ENCODE peak calls at places on chromosome 22, in ten cellular contexts. P is cardiac fibroblast, D is epithelial cell of esophagus, E is mesothelial cell of epicardium, Q is GM13977, C is IMR-90, L is psoas muscle, M is neural crest cell, B is AG09319, A is brain microvascular endothelial cell. W is an unnamed sample.

GRCh38 chr22:22045576-22046335 is 63.2 kb upstream of the TOP3B start:
- DNase-seq in B (no peak), L (no peak), A (no peak), P (no peak), Q (no peak), C (no peak), E (no peak), M (no peak), D (no peak), W (no peak)

GRCh38 chr22:46029036-46029435 is 52.1 kb upstream of the WNT7B start:
- DNase-seq in D (no peak), E (no peak), L (no peak), A (no peak), M (no peak), P (no peak), B (no peak), Q (no peak), C (no peak), W (no peak)

GRCh38 chr22:17479129-17479528 is 84.2 kb upstream of the SLC25A18 start:
- DNase-seq in C (no peak), E (no peak), M (no peak), Q (no peak), L (no peak), B (no peak), A (no peak), P (no peak), D (peak), W (no peak)

GRCh38 chr22:25406510-25407210 is 157.8 kb upstream of the GRK3 start:
- DNase-seq in A (no peak), Q (peak), C (no peak), E (no peak), D (no peak), M (no peak), P (no peak), B (no peak), L (no peak), W (no peak)

GRCh38 chr22:28139993-28140392 is 220.9 kb upstream of the PITPNB start:
- DNase-seq in Q (no peak), D (peak), C (peak), A (peak), M (no peak), B (peak), E (no peak), P (peak), L (no peak), W (no peak)

GRCh38 chr22:37018815-37019308 is 385 bp downstream of the TST start:
- DNase-seq in E (peak), L (peak), D (peak), M (peak), B (no peak), P (peak), A (peak), Q (no peak), C (peak), W (no peak)

GRCh38 chr22:46910624-46911023 is 148.2 kb downstream of the TBC1D22A start:
- DNase-seq in M (no peak), A (no peak), B (no peak), D (no peak), C (no peak), L (no peak), P (no peak), E (no peak), Q (no peak), W (no peak)

GRCh38 chr22:22721681-22722309 is 77.4 kb downstream of the GGTLC2 start:
- DNase-seq in P (peak), M (no peak), E (no peak), D (peak), C (peak), Q (no peak), L (no peak), A (peak), B (no peak), W (peak)

GRCh38 chr22:46122511-46122971 is 27.8 kb upstream of the PPARA start:
- DNase-seq in B (no peak), P (peak), L (peak), E (peak), C (peak), M (peak), A (peak), Q (peak), D (peak), W (peak)

GRCh38 chr22:47695176-47695575 is 932.7 kb downstream of the TBC1D22A start:
- DNase-seq in A (no peak), D (no peak), Q (peak), E (no peak), P (no peak), C (no peak), M (no peak), B (no peak), L (no peak), W (no peak)

GRCh38 chr22:24205438-24206189 is 24.3 kb downstream of the SUSD2 start:
- DNase-seq in L (no peak), A (no peak), C (no peak), B (no peak), P (no peak), E (no peak), M (no peak), D (no peak), Q (no peak), W (no peak)

GRCh38 chr22:36938028-36938425 is 24.6 kb downstream of the CSF2RB start:
- DNase-seq in C (no peak), L (no peak), B (no peak), M (no peak), A (no peak), Q (no peak), D (no peak), P (no peak), E (no peak), W (no peak)

GRCh38 chr22:35208003-35208402 is 49.3 kb upstream of the HMGXB4 start:
- DNase-seq in Q (no peak), B (no peak), D (no peak), E (no peak), M (no peak), C (no peak), P (no peak), A (no peak), L (no peak), W (no peak)

GRCh38 chr22:17283423-17283822 is 64.2 kb upstream of the ADA2 start:
- DNase-seq in B (no peak), C (no peak), A (no peak), L (no peak), M (no peak), D (no peak), P (no peak), E (no peak), Q (no peak), W (peak)

GRCh38 chr22:46892866-46893265 is 130.4 kb downstream of the TBC1D22A start:
- DNase-seq in L (no peak), E (no peak), Q (no peak), M (no peak), A (no peak), P (no peak), B (no peak), D (no peak), C (no peak), W (no peak)

GRCh38 chr22:26631282-26631681 is 9.5 kb downstream of the CRYBA4 start:
- DNase-seq in D (no peak), M (no peak), L (no peak), P (no peak), C (no peak), E (no peak), A (no peak), B (no peak), Q (no peak), W (no peak)

GRCh38 chr22:40462195-40462988 is 92.0 kb downstream of the SGSM3 start:
- DNase-seq in E (no peak), L (no peak), A (no peak), M (no peak), P (no peak), C (no peak), Q (no peak), B (no peak), D (no peak), W (no peak)

GRCh38 chr22:46079093-46079860 is 71.0 kb upstream of the PPARA start:
- DNase-seq in L (peak), E (peak), M (no peak), A (no peak), B (no peak), D (no peak), C (no peak), P (no peak), Q (no peak), W (no peak)

GRCh38 chr22:41551882-41552582 is 7.8 kb upstream of the POLR3H start:
- DNase-seq in M (no peak), P (no peak), B (no peak), L (no peak), E (no peak), D (no peak), Q (no peak), A (no peak), C (no peak), W (no peak)

GRCh38 chr22:47127441-47127871 is 365.0 kb downstream of the TBC1D22A start:
- DNase-seq in B (no peak), E (no peak), C (no peak), M (no peak), P (no peak), D (no peak), A (no peak), Q (no peak), L (no peak), W (peak)

GRCh38 chr22:29060931-29061330 is 700 bp downstream of the C22orf31 start:
- DNase-seq in P (no peak), D (no peak), M (no peak), E (no peak), A (no peak), C (no peak), B (no peak), L (no peak), Q (no peak), W (no peak)

GRCh38 chr22:36467946-36468345 is 13.5 kb downstream of the TXN2 start:
- DNase-seq in A (peak), L (peak), D (peak), P (peak), B (peak), E (no peak), C (peak), M (no peak), Q (no peak), W (peak)

GRCh38 chr22:20859615-20860014 is 808 bp downstream of the SNAP29 start:
- DNase-seq in P (no peak), D (no peak), E (no peak), A (no peak), M (no peak), Q (no peak), C (no peak), L (no peak), B (no peak), W (no peak)

GRCh38 chr22:20857247-20857643 is 1.4 kb downstream of the PI4KA start:
- DNase-seq in P (no peak), B (no peak), E (no peak), Q (no peak), C (no peak), M (no peak), D (no peak), A (no peak), L (no peak), W (no peak)

GRCh38 chr22:20857838-20858614 is 585 bp downstream of the PI4KA start:
- DNase-seq in D (peak), M (peak), P (peak), A (peak), C (peak), Q (peak), L (peak), B (peak), E (peak), W (peak)

GRCh38 chr22:20862540-20862939 is 3.7 kb downstream of the SNAP29 start:
- DNase-seq in Q (no peak), E (no peak), D (peak), B (no peak), M (no peak), L (no peak), C (no peak), P (no peak), A (no peak), W (no peak)

DNA sequence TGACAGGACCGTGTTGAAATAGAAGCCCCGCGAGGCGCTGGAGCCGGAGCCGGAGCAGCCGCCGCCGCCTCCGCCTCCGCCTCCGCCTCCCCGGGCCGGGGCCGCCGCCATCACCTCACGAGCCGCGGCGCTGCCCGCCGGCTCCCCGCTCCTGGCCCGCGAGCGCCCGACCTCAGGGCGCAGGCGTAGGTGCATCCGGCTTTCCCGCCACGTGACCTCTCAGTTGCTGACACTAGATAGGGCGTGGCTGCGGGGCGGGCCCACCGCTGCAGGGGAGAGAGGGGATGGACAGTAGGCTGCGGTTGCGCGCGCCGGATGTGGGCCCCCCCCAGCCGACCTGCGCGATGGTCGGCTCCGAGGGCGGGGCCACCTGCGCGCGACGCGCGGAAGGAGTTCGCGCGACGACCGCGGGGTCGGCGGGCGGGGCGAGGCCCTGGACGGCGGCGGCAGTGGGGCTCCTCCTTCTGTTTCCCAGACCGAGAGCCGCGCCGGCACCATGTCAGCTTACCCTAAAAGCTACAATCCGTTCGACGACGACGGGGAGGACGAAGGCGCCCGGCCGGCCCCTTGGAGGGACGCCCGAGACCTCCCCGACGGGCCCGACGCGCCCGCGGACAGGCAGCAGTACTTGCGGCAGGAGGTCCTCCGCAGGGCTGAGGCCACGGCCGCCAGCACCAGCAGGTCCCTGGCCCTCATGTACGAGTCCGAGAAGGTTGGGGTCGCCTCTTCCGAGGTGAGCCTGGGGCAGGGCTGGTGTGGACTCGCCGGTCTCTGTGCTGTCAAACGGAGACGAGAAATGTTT is at the start of the genes PI4KA and SNAP29:
- DNase-seq in Q (peak), C (peak), M (peak), A (peak), P (peak), D (peak), B (peak), E (peak), L (peak), W (peak)
- TF ChIP-seq CTCF in Q (no peak), C (no peak), M (peak), A (no peak), P (no peak), D (no peak), B (no peak), E (no peak), L (no peak), W (no peak)

DNA sequence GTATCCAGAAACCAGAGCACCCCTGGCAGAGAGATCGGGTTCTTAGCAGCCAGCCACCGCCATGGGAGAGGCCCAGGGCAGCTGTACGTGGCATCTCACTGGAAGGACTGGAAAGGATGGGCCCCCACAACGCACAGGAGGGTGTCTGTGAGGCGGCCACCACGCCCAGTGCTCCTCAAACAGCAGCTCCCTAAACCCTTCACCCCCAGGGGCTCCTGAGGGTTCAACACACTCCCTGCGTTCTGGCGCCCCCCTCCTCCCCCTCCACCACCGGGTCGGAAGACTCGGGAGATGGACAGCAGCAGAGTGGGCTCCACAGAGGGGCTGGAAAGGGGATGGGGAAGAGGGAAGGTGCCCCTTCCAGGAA is 1.1 kb downstream of the MAPK12 start:
- DNase-seq in L (no peak), Q (no peak), E (no peak), A (no peak), B (no peak), M (no peak), D (no peak), P (no peak), C (no peak), W (no peak)
- TF ChIP-seq CTCF in L (no peak), Q (no peak), E (no peak), A (no peak), B (no peak), M (no peak), D (no peak), P (no peak), C (no peak), W (no peak)

GRCh38 chr22:44574581-44575343 is 76.7 kb upstream of the RTL6 start:
- DNase-seq in E (no peak), A (no peak), Q (no peak), P (peak), M (no peak), L (no peak), D (no peak), B (no peak), C (no peak), W (no peak)
- TF ChIP-seq CTCF in E (no peak), A (no peak), Q (no peak), P (no peak), M (no peak), L (no peak), D (no peak), B (no peak), C (no peak), W (no peak)

GRCh38 chr22:31120642-31121041 is 2.1 kb upstream of the INPP5J start:
- DNase-seq in P (no peak), L (no peak), A (no peak), E (no peak), C (no peak), B (no peak), Q (no peak), D (no peak), M (no peak), W (no peak)

GRCh38 chr22:31122532-31123291 is at the start of gene INPP5J:
- DNase-seq in E (no peak), B (no peak), L (peak), P (peak), C (peak), M (peak), A (peak), Q (no peak), D (peak), W (no peak)

GRCh38 chr22:31120230-31120629 is 2.5 kb upstream of the INPP5J start:
- DNase-seq in E (no peak), B (no peak), D (no peak), P (no peak), L (no peak), Q (no peak), C (no peak), M (no peak), A (no peak), W (peak)

GRCh38 chr22:31122196-31122531 is 602 bp upstream of the INPP5J start:
- DNase-seq in E (no peak), A (no peak), B (no peak), C (no peak), M (no peak), P (no peak), Q (no peak), L (no peak), D (no peak), W (no peak)

GRCh38 chr22:31121403-31121802 is 1.4 kb upstream of the INPP5J start:
- DNase-seq in A (no peak), M (no peak), E (no peak), D (no peak), L (no peak), C (no peak), B (no peak), P (no peak), Q (no peak), W (no peak)
- TF ChIP-seq CTCF in A (no peak), M (no peak), E (no peak), D (no peak), L (no peak), C (no peak), B (no peak), P (no peak), Q (no peak), W (no peak)

GRCh38 chr22:44214187-44214586 is 33.5 kb downstream of the PARVG start:
- DNase-seq in L (no peak), A (no peak), M (no peak), B (no peak), D (no peak), P (no peak), Q (no peak), E (no peak), C (no peak), W (no peak)
- TF ChIP-seq CTCF in L (no peak), A (no peak), M (no peak), B (no peak), D (no peak), P (no peak), Q (no peak), E (no peak), C (no peak), W (no peak)

GRCh38 chr22:19853879-19854777 is 546 bp downstream of the GNB1L start:
- DNase-seq in C (no peak), Q (peak), L (no peak), B (no peak), P (peak), E (peak), A (no peak), M (peak), D (no peak), W (peak)

GRCh38 chr22:19855504-19856409 is 1.1 kb upstream of the GNB1L start:
- DNase-seq in L (peak), P (peak), M (no peak), C (peak), E (no peak), B (no peak), D (peak), Q (peak), A (no peak), W (peak)

GRCh38 chr22:19857382-19857781 is 2.7 kb upstream of the GNB1L start:
- DNase-seq in A (no peak), E (no peak), L (no peak), D (no peak), P (no peak), Q (no peak), M (no peak), C (no peak), B (no peak), W (no peak)

GRCh38 chr22:19853058-19853878 is 1.4 kb downstream of the GNB1L start:
- DNase-seq in E (no peak), P (no peak), C (no peak), M (no peak), L (no peak), B (no peak), Q (peak), D (no peak), A (no peak), W (peak)

DNA sequence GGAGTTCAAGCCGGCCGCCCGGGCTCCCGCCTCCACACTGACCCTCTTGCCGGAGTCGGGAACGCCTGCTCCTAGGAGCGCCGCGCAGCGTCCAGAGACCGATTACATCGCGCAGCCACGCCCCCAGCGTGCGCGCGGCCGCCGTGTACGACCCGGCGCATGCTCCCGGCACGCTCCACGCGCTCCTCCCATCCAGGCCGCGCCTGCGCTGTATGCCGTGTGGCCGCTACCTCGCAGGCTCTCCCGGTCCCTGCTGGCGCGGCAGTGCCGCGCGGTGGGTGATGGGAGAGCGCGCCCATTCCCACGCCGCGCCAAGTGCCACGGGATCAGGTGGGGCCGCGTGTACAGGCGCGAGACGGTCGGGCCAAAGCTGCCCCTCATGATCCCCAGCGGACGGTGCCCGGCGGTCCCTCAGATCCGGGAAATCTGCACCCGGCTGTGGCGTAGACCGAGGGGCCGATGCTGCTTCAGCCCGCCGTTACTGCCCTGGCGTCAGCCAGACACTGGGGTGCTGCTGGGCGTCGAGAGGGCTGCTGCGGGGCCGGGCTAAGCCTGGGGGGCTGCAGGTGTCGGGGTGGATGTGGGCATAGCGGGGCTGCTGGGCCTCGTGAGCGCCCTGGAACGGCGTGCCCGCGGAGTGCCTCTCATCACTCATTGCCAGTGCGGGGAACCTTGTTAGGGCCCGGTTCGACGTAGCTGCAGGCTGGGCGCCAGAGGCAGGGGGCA is at the start of the genes GNB1L and RTL10:
- DNase-seq in D (peak), Q (peak), L (peak), B (peak), M (peak), E (peak), C (peak), P (peak), A (peak), W (peak)
- TF ChIP-seq CTCF in D (no peak), Q (no peak), L (no peak), B (peak), M (peak), E (no peak), C (peak), P (no peak), A (no peak), W (no peak)

W was measured in CD14-positive monocyte.